ENCODE peak calls at places on chromosomes 16 and 17, in six cellular contexts. One of them, this sample, is unnamed.

GRCh38 chr17:81379523-81379942 is 15.7 kb upstream of the BAHCC1 start:
- DNase-seq in H9: no peak
- DNase-seq in neuronal stem cell: no peak
- DNase-seq in IMR-90: no peak
- DNase-seq in H1: no peak
- DNase-seq in mesenchymal stem cell: no peak
- DNase-seq in this sample: peak

GRCh38 chr16:57333402-57333801 is 25.2 kb upstream of the CCL22 start:
- DNase-seq in H9: no peak
- DNase-seq in neuronal stem cell: no peak
- DNase-seq in IMR-90: no peak
- DNase-seq in H1: no peak
- DNase-seq in mesenchymal stem cell: no peak
- DNase-seq in this sample: no peak

GRCh38 chr17:57735707-57736106 is 9.4 kb downstream of the CCDC182 start:
- DNase-seq in H9: peak
- DNase-seq in neuronal stem cell: no peak
- DNase-seq in IMR-90: no peak
- DNase-seq in H1: no peak
- DNase-seq in mesenchymal stem cell: no peak
- DNase-seq in this sample: no peak

GRCh38 chr17:36722121-36722902 is 120.9 kb downstream of the MRM1 start:
- DNase-seq in H9: peak
- DNase-seq in neuronal stem cell: peak
- DNase-seq in IMR-90: peak
- DNase-seq in H1: peak
- DNase-seq in mesenchymal stem cell: peak
- DNase-seq in this sample: no peak

GRCh38 chr16:31480851-31481250 is 2.1 kb upstream of the SLC5A2 start:
- DNase-seq in H9: no peak
- DNase-seq in neuronal stem cell: no peak
- DNase-seq in IMR-90: no peak
- DNase-seq in H1: no peak
- DNase-seq in mesenchymal stem cell: no peak
- DNase-seq in this sample: no peak

GRCh38 chr16:27377666-27378485 is 24.1 kb upstream of the IL21R start:
- DNase-seq in H9: no peak
- DNase-seq in neuronal stem cell: no peak
- DNase-seq in IMR-90: no peak
- DNase-seq in H1: no peak
- DNase-seq in mesenchymal stem cell: no peak
- DNase-seq in this sample: no peak

GRCh38 chr16:14028207-14028606 is 42.9 kb upstream of the MRTFB start:
- DNase-seq in H9: no peak
- DNase-seq in neuronal stem cell: no peak
- DNase-seq in IMR-90: no peak
- DNase-seq in H1: no peak
- DNase-seq in mesenchymal stem cell: no peak
- DNase-seq in this sample: no peak

GRCh38 chr16:17351471-17352045 is 119.2 kb downstream of the XYLT1 start:
- DNase-seq in H9: no peak
- DNase-seq in neuronal stem cell: no peak
- DNase-seq in IMR-90: no peak
- DNase-seq in H1: no peak
- DNase-seq in mesenchymal stem cell: no peak
- DNase-seq in this sample: no peak

GRCh38 chr17:78910885-78911284 is 7.9 kb upstream of the CEP295NL start:
- DNase-seq in H9: no peak
- DNase-seq in neuronal stem cell: no peak
- DNase-seq in IMR-90: no peak
- DNase-seq in H1: no peak
- DNase-seq in mesenchymal stem cell: no peak
- DNase-seq in this sample: no peak

GRCh38 chr17:63881935-63882601 is at the start of gene GH2:
- DNase-seq in H9: peak
- DNase-seq in neuronal stem cell: peak
- DNase-seq in IMR-90: peak
- DNase-seq in H1: peak
- DNase-seq in mesenchymal stem cell: peak
- DNase-seq in this sample: peak

GRCh38 chr17:65053354-65053881 is 3.1 kb downstream of the GNA13 start:
- DNase-seq in H9: no peak
- DNase-seq in neuronal stem cell: no peak
- DNase-seq in IMR-90: no peak
- DNase-seq in H1: no peak
- DNase-seq in mesenchymal stem cell: no peak
- DNase-seq in this sample: no peak

GRCh38 chr16:71499775-71500364 is 10.7 kb upstream of the ZNF19 start:
- DNase-seq in H9: peak
- DNase-seq in neuronal stem cell: peak
- DNase-seq in IMR-90: peak
- DNase-seq in H1: peak
- DNase-seq in mesenchymal stem cell: peak
- DNase-seq in this sample: peak

GRCh38 chr17:45273551-45273957 is 11.7 kb upstream of the SPATA32 start:
- DNase-seq in H9: no peak
- DNase-seq in neuronal stem cell: no peak
- DNase-seq in IMR-90: no peak
- DNase-seq in H1: no peak
- DNase-seq in mesenchymal stem cell: no peak
- DNase-seq in this sample: no peak

GRCh38 chr17:17479209-17479608 is 2.4 kb downstream of the MED9 start:
- DNase-seq in H9: no peak
- DNase-seq in neuronal stem cell: no peak
- DNase-seq in IMR-90: no peak
- DNase-seq in H1: no peak
- DNase-seq in mesenchymal stem cell: no peak
- DNase-seq in this sample: no peak

GRCh38 chr16:29926675-29927522 is 873 bp upstream of the KCTD13 start:
- DNase-seq in H9: no peak
- DNase-seq in neuronal stem cell: no peak
- DNase-seq in IMR-90: peak
- DNase-seq in H1: peak
- DNase-seq in mesenchymal stem cell: no peak
- DNase-seq in this sample: no peak

GRCh38 chr17:43372273-43372911 is 26.4 kb upstream of the ARL4D start:
- DNase-seq in H9: no peak
- DNase-seq in neuronal stem cell: no peak
- DNase-seq in IMR-90: no peak
- DNase-seq in H1: no peak
- DNase-seq in mesenchymal stem cell: peak
- DNase-seq in this sample: no peak

GRCh38 chr17:78362671-78363070 is 2.8 kb upstream of the SOCS3 start:
- DNase-seq in H9: peak
- DNase-seq in neuronal stem cell: no peak
- DNase-seq in IMR-90: no peak
- DNase-seq in H1: no peak
- DNase-seq in mesenchymal stem cell: no peak
- DNase-seq in this sample: no peak

GRCh38 chr17:41211845-41212466 is 14.5 kb upstream of the KRTAP9-2 start:
- DNase-seq in H9: no peak
- DNase-seq in neuronal stem cell: no peak
- DNase-seq in IMR-90: peak
- DNase-seq in H1: no peak
- DNase-seq in mesenchymal stem cell: no peak
- DNase-seq in this sample: no peak

GRCh38 chr16:30722443-30722842 is 23.5 kb downstream of the SRCAP start:
- DNase-seq in H9: no peak
- DNase-seq in neuronal stem cell: no peak
- DNase-seq in IMR-90: no peak
- DNase-seq in H1: no peak
- DNase-seq in mesenchymal stem cell: no peak
- DNase-seq in this sample: no peak

GRCh38 chr17:70956731-70957130 is 787.4 kb downstream of the KCNJ2 start:
- DNase-seq in H9: no peak
- DNase-seq in neuronal stem cell: no peak
- DNase-seq in IMR-90: peak
- DNase-seq in H1: no peak
- DNase-seq in mesenchymal stem cell: no peak
- DNase-seq in this sample: no peak

GRCh38 chr17:18257747-18258355 is 687 bp downstream of the FLII start:
- DNase-seq in H9: peak
- DNase-seq in neuronal stem cell: no peak
- DNase-seq in IMR-90: peak
- DNase-seq in H1: no peak
- DNase-seq in mesenchymal stem cell: peak
- DNase-seq in this sample: peak

GRCh38 chr17:8151641-8152111 is 528 bp downstream of the PER1 start:
- DNase-seq in H9: peak
- DNase-seq in neuronal stem cell: no peak
- DNase-seq in IMR-90: peak
- DNase-seq in H1: no peak
- DNase-seq in mesenchymal stem cell: no peak
- DNase-seq in this sample: no peak

GRCh38 chr16:49514391-49514980 is 140.9 kb downstream of the C16orf78 start:
- DNase-seq in H9: no peak
- DNase-seq in neuronal stem cell: no peak
- DNase-seq in IMR-90: no peak
- DNase-seq in H1: no peak
- DNase-seq in mesenchymal stem cell: no peak
- DNase-seq in this sample: no peak

DNA sequence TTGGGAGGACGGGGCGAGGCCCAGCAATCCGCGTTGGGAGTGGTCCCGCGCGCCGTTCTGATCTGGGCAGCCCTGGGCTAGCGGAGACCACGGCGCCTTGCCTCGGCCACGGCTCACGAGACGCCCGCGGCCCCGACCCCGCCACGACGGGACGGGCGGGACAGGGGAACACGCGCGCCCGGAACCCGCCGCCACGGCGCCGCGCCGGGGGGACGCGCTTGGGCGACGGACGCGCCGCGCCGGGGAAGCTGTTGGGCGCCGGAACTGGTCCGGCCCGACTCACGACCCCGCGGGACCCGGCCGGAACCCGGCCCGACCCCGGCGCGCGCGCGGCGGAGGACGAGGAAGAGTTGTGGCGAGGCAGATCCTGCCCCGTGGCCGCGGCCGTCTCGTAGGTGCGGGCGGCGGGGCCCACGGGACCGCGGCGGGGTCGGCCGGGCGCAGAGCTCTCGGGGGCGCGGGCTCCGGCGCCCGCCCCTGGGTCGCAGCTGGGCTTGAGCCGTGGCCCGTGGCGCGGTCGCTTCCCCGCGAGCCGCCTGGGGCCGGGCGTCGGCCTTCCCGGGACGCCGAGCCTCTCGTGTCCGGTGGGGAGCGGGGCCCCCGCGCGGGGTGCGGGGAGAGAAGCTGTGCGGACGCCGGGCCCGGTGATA is at the start of gene ACSF3:
- DNase-seq in H9: no peak
- DNase-seq in neuronal stem cell: peak
- DNase-seq in IMR-90: peak
- DNase-seq in H1: peak
- DNase-seq in mesenchymal stem cell: peak
- DNase-seq in this sample: no peak
- H3K14ac ChIP-seq in H9: peak
- H3K14ac ChIP-seq in neuronal stem cell: no peak
- H3K14ac ChIP-seq in IMR-90: peak
- H3K14ac ChIP-seq in H1: no peak
- H3K14ac ChIP-seq in mesenchymal stem cell: peak
- H3K14ac ChIP-seq in this sample: peak

GRCh38 chr17:55677449-55677848 is 45.2 kb downstream of the TMEM100 start:
- DNase-seq in H9: no peak
- DNase-seq in neuronal stem cell: no peak
- DNase-seq in IMR-90: no peak
- DNase-seq in H1: no peak
- DNase-seq in mesenchymal stem cell: no peak
- DNase-seq in this sample: no peak
- H3K14ac ChIP-seq in H9: no peak
- H3K14ac ChIP-seq in neuronal stem cell: no peak
- H3K14ac ChIP-seq in IMR-90: no peak
- H3K14ac ChIP-seq in H1: no peak
- H3K14ac ChIP-seq in mesenchymal stem cell: no peak
- H3K14ac ChIP-seq in this sample: no peak

GRCh38 chr16:55144656-55145055 is 179.3 kb upstream of the IRX6 start:
- DNase-seq in H9: no peak
- DNase-seq in neuronal stem cell: no peak
- DNase-seq in IMR-90: no peak
- DNase-seq in H1: no peak
- DNase-seq in mesenchymal stem cell: no peak
- DNase-seq in this sample: no peak

GRCh38 chr16:55147401-55147800 is 176.6 kb upstream of the IRX6 start:
- DNase-seq in H9: no peak
- DNase-seq in neuronal stem cell: no peak
- DNase-seq in IMR-90: no peak
- DNase-seq in H1: no peak
- DNase-seq in mesenchymal stem cell: no peak
- DNase-seq in this sample: no peak

GRCh38 chr16:55145771-55146603 is 178.0 kb upstream of the IRX6 start:
- DNase-seq in H9: no peak
- DNase-seq in neuronal stem cell: no peak
- DNase-seq in IMR-90: no peak
- DNase-seq in H1: no peak
- DNase-seq in mesenchymal stem cell: no peak
- DNase-seq in this sample: no peak

GRCh38 chr16:55149622-55150021 is 174.4 kb upstream of the IRX6 start:
- DNase-seq in H9: no peak
- DNase-seq in neuronal stem cell: no peak
- DNase-seq in IMR-90: no peak
- DNase-seq in H1: no peak
- DNase-seq in mesenchymal stem cell: no peak
- DNase-seq in this sample: no peak

DNA sequence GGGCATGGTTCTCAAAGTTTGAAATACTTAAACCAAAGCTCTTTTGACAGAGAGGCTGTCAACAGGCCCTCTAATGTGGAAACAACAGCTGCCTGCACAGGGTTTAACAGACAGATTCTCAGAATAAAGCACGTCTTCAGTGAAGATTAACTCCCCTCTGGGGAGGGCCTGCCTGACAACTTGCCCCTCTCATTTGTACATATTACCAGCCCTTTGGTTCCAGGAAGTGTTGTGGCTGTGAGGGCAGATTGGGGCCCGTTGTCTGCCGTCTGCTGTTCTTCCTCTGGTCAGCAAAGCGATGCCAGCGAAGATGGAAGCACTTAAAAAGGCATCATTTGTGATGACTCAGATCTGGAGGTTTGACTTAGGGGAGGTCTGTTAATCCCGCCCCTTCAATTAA is 177.1 kb upstream of the IRX6 start:
- DNase-seq in H9: no peak
- DNase-seq in neuronal stem cell: no peak
- DNase-seq in IMR-90: no peak
- DNase-seq in H1: no peak
- DNase-seq in mesenchymal stem cell: no peak
- DNase-seq in this sample: no peak
- H3K14ac ChIP-seq in H9: no peak
- H3K14ac ChIP-seq in neuronal stem cell: no peak
- H3K14ac ChIP-seq in IMR-90: no peak
- H3K14ac ChIP-seq in H1: no peak
- H3K14ac ChIP-seq in mesenchymal stem cell: no peak
- H3K14ac ChIP-seq in this sample: no peak

GRCh38 chr16:86545481-86545880 is 9.6 kb downstream of the MTHFSD start:
- DNase-seq in H9: no peak
- DNase-seq in neuronal stem cell: no peak
- DNase-seq in IMR-90: no peak
- DNase-seq in H1: no peak
- DNase-seq in mesenchymal stem cell: no peak
- DNase-seq in this sample: no peak
- H3K14ac ChIP-seq in H9: no peak
- H3K14ac ChIP-seq in neuronal stem cell: no peak
- H3K14ac ChIP-seq in IMR-90: no peak
- H3K14ac ChIP-seq in H1: no peak
- H3K14ac ChIP-seq in mesenchymal stem cell: no peak
- H3K14ac ChIP-seq in this sample: no peak

GRCh38 chr17:27158390-27158789 is 135.5 kb upstream of the WSB1 start:
- DNase-seq in H9: no peak
- DNase-seq in neuronal stem cell: no peak
- DNase-seq in IMR-90: no peak
- DNase-seq in H1: no peak
- DNase-seq in mesenchymal stem cell: no peak
- DNase-seq in this sample: no peak
- H3K14ac ChIP-seq in H9: no peak
- H3K14ac ChIP-seq in neuronal stem cell: no peak
- H3K14ac ChIP-seq in IMR-90: no peak
- H3K14ac ChIP-seq in H1: no peak
- H3K14ac ChIP-seq in mesenchymal stem cell: no peak
- H3K14ac ChIP-seq in this sample: no peak

This sample was measured in trophoblast cell.